ENCODE peak calls at places on chromosomes 1 and 21, in four cellular contexts. One of them, this sample, is unnamed.

GRCh38 chr1:14626869-14627607 is 28.6 kb downstream of the KAZN start:
- DNase-seq in HEK293T: peak; percentile 22
- DNase-seq in NCI-H2029: no peak
- DNase-seq in ACHN: no peak
- DNase-seq in this sample: peak; percentile 60

GRCh38 chr21:38434913-38435533 is 63.3 kb downstream of the ERG start:
- DNase-seq in HEK293T: no peak
- DNase-seq in NCI-H2029: no peak
- DNase-seq in ACHN: no peak
- DNase-seq in this sample: peak; percentile 41

GRCh38 chr1:90162216-90162615 is 167.3 kb downstream of the ZNF326 start:
- DNase-seq in HEK293T: no peak
- DNase-seq in NCI-H2029: no peak
- DNase-seq in ACHN: no peak
- DNase-seq in this sample: peak; percentile 94

GRCh38 chr1:164141717-164142268 is 417.2 kb upstream of the PBX1 start:
- DNase-seq in HEK293T: no peak
- DNase-seq in NCI-H2029: no peak
- DNase-seq in ACHN: no peak
- DNase-seq in this sample: no peak

GRCh38 chr1:248849152-248849551 is 9.7 kb downstream of the ZNF692 start:
- DNase-seq in HEK293T: no peak
- DNase-seq in NCI-H2029: no peak
- DNase-seq in ACHN: no peak
- DNase-seq in this sample: no peak

GRCh38 chr1:204398197-204399125 is 13.2 kb downstream of the PPP1R15B start:
- DNase-seq in HEK293T: peak; percentile 90
- DNase-seq in NCI-H2029: peak; percentile 86
- DNase-seq in ACHN: peak; percentile 93
- DNase-seq in this sample: peak; percentile 56

GRCh38 chr1:897176-897575 is 26.5 kb upstream of the SAMD11 start:
- DNase-seq in HEK293T: no peak
- DNase-seq in NCI-H2029: no peak
- DNase-seq in ACHN: no peak
- DNase-seq in this sample: no peak

GRCh38 chr1:183721041-183721440 is 67.9 kb upstream of the APOBEC4 start:
- DNase-seq in HEK293T: no peak
- DNase-seq in NCI-H2029: no peak
- DNase-seq in ACHN: no peak
- DNase-seq in this sample: peak; percentile 65

GRCh38 chr1:21703318-21703963 is 34.3 kb upstream of the RAP1GAP start:
- DNase-seq in HEK293T: peak; percentile 49
- DNase-seq in NCI-H2029: no peak
- DNase-seq in ACHN: peak; percentile 41
- DNase-seq in this sample: peak; percentile 18

GRCh38 chr1:40783001-40783905 is at the start of gene KCNQ4:
- DNase-seq in HEK293T: peak; percentile 67
- DNase-seq in NCI-H2029: peak; percentile 89
- DNase-seq in ACHN: peak; percentile 45
- DNase-seq in this sample: no peak

GRCh38 chr1:198199105-198199504 is 42.3 kb downstream of the NEK7 start:
- DNase-seq in HEK293T: no peak
- DNase-seq in NCI-H2029: no peak
- DNase-seq in ACHN: no peak
- DNase-seq in this sample: peak; percentile 43

GRCh38 chr1:16009030-16009460 is 5.0 kb downstream of the SRARP start:
- DNase-seq in HEK293T: peak; percentile 78
- DNase-seq in NCI-H2029: peak; percentile 32
- DNase-seq in ACHN: peak; percentile 71
- DNase-seq in this sample: peak; percentile 46

GRCh38 chr1:104746994-104747393 is 997.3 kb downstream of the AMY1C start:
- DNase-seq in HEK293T: no peak
- DNase-seq in NCI-H2029: no peak
- DNase-seq in ACHN: no peak
- DNase-seq in this sample: no peak

GRCh38 chr1:220528049-220528678 is at the start of gene MARK1:
- DNase-seq in HEK293T: peak; percentile 82
- DNase-seq in NCI-H2029: peak; percentile 67
- DNase-seq in ACHN: peak; percentile 22
- DNase-seq in this sample: no peak

GRCh38 chr1:157364612-157365011 is 187.7 kb downstream of the FCRL5 start:
- DNase-seq in HEK293T: no peak
- DNase-seq in NCI-H2029: no peak
- DNase-seq in ACHN: no peak
- DNase-seq in this sample: no peak

GRCh38 chr1:65918564-65918963 is 125.9 kb downstream of the PDE4B start:
- DNase-seq in HEK293T: no peak
- DNase-seq in NCI-H2029: no peak
- DNase-seq in ACHN: no peak
- DNase-seq in this sample: no peak

GRCh38 chr1:47592296-47592975 is 154.6 kb downstream of the FOXD2 start:
- DNase-seq in HEK293T: no peak
- DNase-seq in NCI-H2029: peak; percentile 22
- DNase-seq in ACHN: no peak
- DNase-seq in this sample: no peak

GRCh38 chr1:8970870-8971337 is 25.2 kb downstream of the CA6 start:
- DNase-seq in HEK293T: no peak
- DNase-seq in NCI-H2029: no peak
- DNase-seq in ACHN: no peak
- DNase-seq in this sample: no peak

GRCh38 chr1:64292399-64292798 is 89.0 kb downstream of the UBE2U start:
- DNase-seq in HEK293T: no peak
- DNase-seq in NCI-H2029: no peak
- DNase-seq in ACHN: no peak
- DNase-seq in this sample: peak; percentile 34

GRCh38 chr1:245383396-245384330 is 228.9 kb downstream of the KIF26B start:
- DNase-seq in HEK293T: no peak
- DNase-seq in NCI-H2029: no peak
- DNase-seq in ACHN: no peak
- DNase-seq in this sample: no peak

GRCh38 chr1:226674892-226675719 is 64.0 kb downstream of the ITPKB start:
- DNase-seq in HEK293T: no peak
- DNase-seq in NCI-H2029: no peak
- DNase-seq in ACHN: no peak
- DNase-seq in this sample: no peak

GRCh38 chr1:211259596-211260126 is 495 bp downstream of the RCOR3 start:
- DNase-seq in HEK293T: peak; percentile 68
- DNase-seq in NCI-H2029: peak; percentile 66
- DNase-seq in ACHN: peak; percentile 73
- DNase-seq in this sample: no peak

This sample was measured in foreskin keratinocyte.